ENCODE peak calls at places on chromosomes 11 and 22, in four cellular contexts. T is IMR-90, D is H9, H is neuronal stem cell. G is an unnamed sample.

GRCh38 chr22:38925571-38926041 is 31.8 kb upstream of the APOBEC3A start:
- DNase-seq in H (no peak), T (peak; percentile 30), D (no peak), G (no peak)

GRCh38 chr11:2143652-2144548 is 4.7 kb upstream of the IGF2 start:
- DNase-seq in D (no peak), H (no peak), T (no peak), G (no peak)

GRCh38 chr11:17351510-17352176 is at the start of gene NCR3LG1:
- DNase-seq in D (peak; percentile 57), T (peak; percentile 77), H (peak; percentile 24), G (peak; percentile 94)

GRCh38 chr22:27456696-27457503 is 344.7 kb downstream of the MN1 start:
- DNase-seq in T (peak; percentile 93), D (no peak), H (no peak), G (peak; percentile 92)

GRCh38 chr22:50576070-50576469 is 2.2 kb downstream of the CPT1B start:
- DNase-seq in H (no peak), T (peak; percentile 44), D (peak; percentile 55), G (peak; percentile 32)

GRCh38 chr22:32964411-32965057 is 93.6 kb downstream of the SYN3 start:
- DNase-seq in T (no peak), D (no peak), H (no peak), G (no peak)

GRCh38 chr22:29799217-29799680 is 32.1 kb downstream of the UQCR10 start:
- DNase-seq in D (no peak), T (peak; percentile 94), H (no peak), G (peak; percentile 98)

GRCh38 chr11:46315033-46315738 is 32.1 kb upstream of the DGKZ start:
- DNase-seq in T (peak; percentile 71), D (peak; percentile 93), H (peak; percentile 77), G (peak; percentile 87)

GRCh38 chr22:36238348-36239149 is 778 bp downstream of the APOL2 start:
- DNase-seq in H (no peak), D (peak; percentile 18), T (no peak), G (no peak)

GRCh38 chr11:73808052-73808451 is 20.4 kb downstream of the MRPL48 start:
- DNase-seq in T (no peak), D (no peak), H (no peak), G (no peak)

GRCh38 chr22:22787805-22788459 is 99.7 kb upstream of the IGLL5 start:
- DNase-seq in T (peak; percentile 28), D (peak; percentile 79), H (peak; percentile 51), G (peak; percentile 11)

GRCh38 chr11:57800444-57801184 is 39.0 kb downstream of the CTNND1 start:
- DNase-seq in T (peak; percentile 74), D (peak; percentile 51), H (peak; percentile 64), G (peak; percentile 82)

GRCh38 chr22:23849009-23850006 is 8.4 kb upstream of the SLC2A11 start:
- DNase-seq in T (peak; percentile 51), D (peak; percentile 95), H (peak; percentile 89), G (peak; percentile 83)

GRCh38 chr11:77418155-77418980 is 55.5 kb downstream of the PAK1 start:
- DNase-seq in T (no peak), D (no peak), H (no peak), G (no peak)

GRCh38 chr11:35247428-35247827 is 108.5 kb downstream of the CD44 start:
- DNase-seq in T (no peak), H (no peak), D (no peak), G (no peak)

GRCh38 chr11:43852057-43852636 is 28.5 kb upstream of the ALKBH3 start:
- DNase-seq in T (peak; percentile 88), D (peak; percentile 67), H (peak; percentile 61), G (peak; percentile 82)

GRCh38 chr11:104637652-104638170 is 260.5 kb downstream of the CASP12 start:
- DNase-seq in H (no peak), T (no peak), D (no peak), G (no peak)

GRCh38 chr22:17565986-17566687 is 2.8 kb downstream of the SLC25A18 start:
- DNase-seq in H (no peak), T (no peak), D (no peak), G (no peak)

GRCh38 chr11:61832758-61833157 is 4.7 kb downstream of the FADS2 start:
- DNase-seq in D (no peak), H (no peak), T (no peak), G (no peak)

GRCh38 chr11:110134120-110134519 is 40.9 kb downstream of the ZC3H12C start:
- DNase-seq in D (no peak), H (peak; percentile 74), T (no peak), G (no peak)

GRCh38 chr11:58577441-58578135 is 1.3 kb upstream of the ZFP91 start:
- DNase-seq in H (no peak), T (peak; percentile 97), D (no peak), G (peak; percentile 99)

GRCh38 chr22:49232319-49233067 is 595.2 kb downstream of the BRD1 start:
- DNase-seq in D (peak; percentile 21), T (no peak), H (peak; percentile 26), G (no peak)

GRCh38 chr11:31936309-31936708 is 125.2 kb upstream of the PAX6 start:
- DNase-seq in D (no peak), H (no peak), T (no peak), G (no peak)

GRCh38 chr22:31233001-31233400 is 20.9 kb downstream of the LIMK2 start:
- DNase-seq in T (no peak), H (no peak), D (no peak), G (no peak)

GRCh38 chr11:9982796-9983579 is 311.0 kb downstream of the SBF2 start:
- DNase-seq in H (no peak), D (peak; percentile 79), T (peak; percentile 40), G (no peak)

GRCh38 chr22:46374663-46375474 is 39.4 kb downstream of the TRMU start:
- DNase-seq in T (no peak), D (no peak), H (no peak), G (no peak)

GRCh38 chr22:42397332-42398246 is 34.6 kb downstream of the NFAM1 start:
- DNase-seq in H (no peak), D (no peak), T (no peak), G (no peak)

GRCh38 chr11:108117746-108118371 is 3.5 kb upstream of the ACAT1 start:
- DNase-seq in H (no peak), T (peak; percentile 76), D (no peak), G (peak; percentile 53)

GRCh38 chr11:46410021-46410420 is 18.4 kb upstream of the CHRM4 start:
- DNase-seq in D (peak; percentile 78), T (no peak), H (no peak), G (no peak)

GRCh38 chr11:69657911-69658605 is 17.1 kb downstream of the LTO1 start:
- DNase-seq in T (peak; percentile 33), D (peak; percentile 88), H (peak; percentile 90), G (peak; percentile 48)

GRCh38 chr11:10351768-10352641 is 47.1 kb downstream of the ADM start:
- DNase-seq in H (peak; percentile 82), D (peak; percentile 97), T (peak; percentile 95), G (peak; percentile 97)

GRCh38 chr11:63871962-63872832 is 33.3 kb downstream of the MARK2 start:
- DNase-seq in H (no peak), T (peak; percentile 93), D (peak; percentile 69), G (peak; percentile 98)

GRCh38 chr11:63874511-63874910 is 35.6 kb downstream of the MARK2 start:
- DNase-seq in D (no peak), H (no peak), T (no peak), G (no peak)

GRCh38 chr11:63870351-63871197 is 31.7 kb downstream of the MARK2 start:
- DNase-seq in T (peak; percentile 28), H (no peak), D (no peak), G (peak; percentile 48)

GRCh38 chr11:63873381-63873780 is 34.5 kb downstream of the MARK2 start:
- DNase-seq in T (no peak), H (no peak), D (no peak), G (no peak)

DNA sequence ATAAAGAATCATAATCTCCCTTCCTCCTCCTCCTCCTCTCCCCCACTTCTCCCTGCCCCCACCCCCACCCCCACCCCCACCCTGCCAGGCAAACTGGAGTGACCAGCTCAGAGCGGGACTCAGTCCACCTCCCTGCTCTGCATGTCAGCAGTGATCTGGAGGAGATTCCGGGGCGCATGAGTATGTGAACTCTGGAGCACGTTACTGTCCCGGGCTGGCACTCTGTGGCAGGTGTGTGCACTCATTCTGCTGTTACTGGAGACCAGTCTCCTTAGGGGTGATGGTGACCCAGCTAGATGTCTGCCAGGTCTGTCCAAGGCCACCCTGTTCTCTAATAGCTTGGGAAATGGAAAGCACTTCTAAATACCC is 33.9 kb downstream of the MARK2 start:
- DNase-seq in H (no peak), T (no peak), D (no peak), G (no peak)
- H3K79me1 ChIP-seq in H (peaks cover 7% of the 10 kb centered on the region), T (peaks cover 90% of the 10 kb centered on the region), D (peaks cover 10% of the 10 kb centered on the region), G (peaks cover 28% of the 10 kb centered on the region)

GRCh38 chr11:126645206-126645605 is 289.7 kb downstream of the ST3GAL4 start:
- DNase-seq in D (no peak), T (no peak), H (no peak), G (no peak)

GRCh38 chr11:126647735-126648134 is 292.2 kb downstream of the ST3GAL4 start:
- DNase-seq in H (no peak), D (no peak), T (peak; percentile 87), G (peak; percentile 3)

DNA sequence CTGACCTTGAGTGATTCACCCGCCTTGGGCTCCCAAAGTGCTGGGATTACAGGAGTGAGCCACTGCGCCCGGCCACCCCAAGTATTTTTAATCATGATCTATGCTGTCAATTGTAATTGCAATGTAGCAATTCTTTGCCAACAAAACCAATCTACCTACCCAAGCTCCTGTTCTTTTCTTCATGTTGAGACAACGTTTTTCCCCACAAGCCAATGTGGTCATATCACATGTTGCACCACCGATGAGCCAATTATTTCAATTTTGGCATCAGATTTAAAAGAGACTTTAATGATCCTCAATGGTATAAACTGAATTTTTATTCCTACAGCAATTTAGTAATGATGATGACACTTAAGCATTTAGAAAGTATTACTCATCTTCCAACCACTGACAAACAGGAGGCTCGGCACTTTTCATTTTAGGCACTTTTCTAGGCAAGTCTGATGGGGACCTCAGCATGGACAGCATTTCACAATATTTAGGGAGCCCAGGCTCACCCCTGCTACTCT is 291.3 kb downstream of the ST3GAL4 start:
- DNase-seq in T (peak; percentile 44), H (no peak), D (no peak), G (no peak)
- H2AFZ ChIP-seq in T (no peak overlapping the region), H (no peak overlapping the region), D (no peak overlapping the region), G (no peak overlapping the region)

GRCh38 chr11:83061883-83062282 is 9.8 kb downstream of the RAB30 start:
- DNase-seq in H (no peak), D (no peak), T (no peak), G (no peak)

GRCh38 chr11:83063073-83063754 is 8.5 kb downstream of the RAB30 start:
- DNase-seq in D (no peak), T (peak; percentile 33), H (no peak), G (peak; percentile 14)

GRCh38 chr11:83057721-83058120 is 14.0 kb downstream of the RAB30 start:
- DNase-seq in H (no peak), T (no peak), D (no peak), G (no peak)

GRCh38 chr11:83064011-83064410 is 7.7 kb downstream of the RAB30 start:
- DNase-seq in H (no peak), D (no peak), T (no peak), G (no peak)

DNA sequence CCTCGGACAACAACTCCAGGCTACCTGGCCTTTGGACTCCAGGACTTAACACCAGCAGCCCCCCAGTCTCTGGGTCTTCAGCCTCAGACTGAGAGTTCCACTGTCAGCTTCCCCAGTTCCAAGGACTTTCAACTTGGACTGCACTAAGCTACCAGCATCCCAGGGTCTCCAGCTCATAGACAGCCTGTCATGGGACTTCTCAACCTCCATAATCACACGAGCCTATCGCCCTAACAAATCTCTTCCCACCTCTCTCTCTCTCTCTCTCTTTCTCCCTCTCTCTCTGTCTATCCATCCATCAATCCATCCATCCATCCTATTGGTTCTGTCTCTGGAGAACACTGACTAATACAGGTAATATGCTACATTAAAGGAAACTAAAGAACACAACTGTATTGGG is 10.7 kb downstream of the RAB30 start:
- DNase-seq in H (no peak), D (no peak), T (no peak), G (no peak)
- H3K27ac ChIP-seq in H (no peak overlapping the region), D (no peak overlapping the region), T (no peak overlapping the region), G (no peak overlapping the region)

GRCh38 chr11:3835100-3835485 is 5.7 kb downstream of the RHOG start:
- DNase-seq in H (no peak), D (no peak), T (peak; percentile 27), G (no peak)
- H3K79me1 ChIP-seq in H (peaks cover 9% of the 10 kb centered on the region), D (no peaks in the 10 kb centered on the region), T (peaks cover 97% of the 10 kb centered on the region), G (peaks cover 22% of the 10 kb centered on the region)